ENCODE peak calls at places on chromosomes 2 and 18, in ten cellular contexts. F is astrocyte of the spinal cord, P is GM12865, B is GM23338, Y is mucosa of descending colon, S is AG10803, H is HepG2, O is right lobe of liver, R is MM.1S, J is Caco-2. K is an unnamed sample.
A peak's percentile ranks its signal among the peaks of the same experiment; 100 is the strongest.

GRCh38 chr2:147714582-147714981 is 130.2 kb upstream of the ACVR2A start:
- DNase-seq in F (no peak), P (no peak), B (no peak), Y (no peak), S (peak; percentile 29), H (no peak), O (no peak), R (no peak), J (no peak), K (no peak)

GRCh38 chr18:62662799-62663173 is 52.6 kb upstream of the PHLPP1 start:
- DNase-seq in F (no peak), P (no peak), B (no peak), Y (no peak), S (no peak), H (no peak), O (no peak), R (no peak), J (no peak), K (no peak)

GRCh38 chr18:31105733-31106132 is 3.5 kb upstream of the DSC2 start:
- DNase-seq in F (no peak), P (peak; percentile 15), B (no peak), Y (no peak), S (no peak), H (no peak), O (no peak), R (no peak), J (no peak), K (no peak)

GRCh38 chr2:158603205-158603604 is 146.5 kb downstream of the PKP4 start:
- DNase-seq in F (no peak), P (no peak), B (no peak), Y (no peak), S (no peak), H (no peak), O (no peak), R (no peak), J (no peak), K (no peak)

GRCh38 chr2:176763871-176764404 is 448.7 kb upstream of the HNRNPA3 start:
- DNase-seq in F (no peak), P (peak; percentile 60), B (peak; percentile 82), Y (no peak), S (no peak), H (no peak), O (no peak), R (no peak), J (no peak), K (no peak)

GRCh38 chr2:10264506-10265327 is 38.0 kb upstream of the HPCAL1 start:
- DNase-seq in F (no peak), P (no peak), B (no peak), Y (no peak), S (no peak), H (no peak), O (no peak), R (no peak), J (no peak), K (peak; percentile 9)

GRCh38 chr2:74010087-74010541 is 25.4 kb downstream of the TET3 start:
- DNase-seq in F (no peak), P (no peak), B (no peak), Y (peak; percentile 26), S (no peak), H (no peak), O (no peak), R (no peak), J (peak; percentile 25), K (peak; percentile 82)

GRCh38 chr18:49949991-49950395 is 136.7 kb upstream of the ACAA2 start:
- DNase-seq in F (no peak), P (no peak), B (no peak), Y (no peak), S (no peak), H (no peak), O (no peak), R (peak; percentile 27), J (no peak), K (no peak)

GRCh38 chr2:3805120-3805519 is 101.7 kb downstream of the DCDC2C start:
- DNase-seq in F (no peak), P (peak; percentile 12), B (peak; percentile 74), Y (no peak), S (no peak), H (peak; percentile 57), O (no peak), R (no peak), J (peak; percentile 58), K (no peak)

GRCh38 chr2:230904856-230905447 is 20.1 kb downstream of the GPR55 start:
- DNase-seq in F (no peak), P (no peak), B (no peak), Y (no peak), S (no peak), H (no peak), O (peak; percentile 29), R (no peak), J (no peak), K (no peak)

GRCh38 chr2:172859821-172860707 is 124.4 kb downstream of the RAPGEF4 start:
- DNase-seq in F (no peak), P (no peak), B (no peak), Y (no peak), S (no peak), H (no peak), O (no peak), R (no peak), J (no peak), K (no peak)

GRCh38 chr2:147913701-147914480 is 69.1 kb downstream of the ACVR2A start:
- DNase-seq in F (peak; percentile 28), P (peak; percentile 2), B (no peak), Y (no peak), S (peak; percentile 7), H (no peak), O (no peak), R (no peak), J (no peak), K (no peak)

GRCh38 chr18:28766027-28766426 is 589.1 kb upstream of the CDH2 start:
- DNase-seq in F (no peak), P (no peak), B (no peak), Y (no peak), S (no peak), H (no peak), O (no peak), R (no peak), J (no peak), K (no peak)

GRCh38 chr2:238862701-238863100 is 14.8 kb downstream of the TWIST2 start:
- DNase-seq in F (no peak), P (no peak), B (no peak), Y (no peak), S (no peak), H (no peak), O (no peak), R (no peak), J (no peak), K (no peak)

GRCh38 chr2:234950730-234951385 is 959 bp upstream of the SH3BP4 start:
- DNase-seq in F (peak; percentile 56), P (no peak), B (peak; percentile 60), Y (peak; percentile 36), S (peak; percentile 75), H (no peak), O (no peak), R (no peak), J (no peak), K (no peak)
- H3K4me3 ChIP-seq in F (peak overlapping the region; percentile 55), P (no peak overlapping the region), B (peak overlapping the region; percentile 90), Y (peak overlapping the region; percentile 30), S (peak overlapping the region; percentile 73), H (peak overlapping the region; percentile 60), O (peak overlapping the region; percentile 52), R (no peak overlapping the region), J (peak overlapping the region; percentile 57), K (peak overlapping the region; percentile 50)

GRCh38 chr2:130252880-130253645 is 54.8 kb upstream of the TUBA3E start:
- DNase-seq in F (no peak), P (no peak), B (peak; percentile 34), Y (peak; percentile 58), S (no peak), H (no peak), O (no peak), R (no peak), J (peak; percentile 64), K (no peak)
- H3K4me3 ChIP-seq in F (peak overlapping the region; percentile 10), P (no peak overlapping the region), B (no peak overlapping the region), Y (no peak overlapping the region), S (peak overlapping the region; percentile 17), H (no peak overlapping the region), O (no peak overlapping the region), R (no peak overlapping the region), J (peak overlapping the region; percentile 48), K (no peak overlapping the region)

GRCh38 chr2:71575966-71576365 is 122.6 kb downstream of the DYSF start:
- DNase-seq in F (no peak), P (no peak), B (no peak), Y (no peak), S (no peak), H (no peak), O (no peak), R (no peak), J (no peak), K (no peak)

GRCh38 chr2:71581015-71581414 is 127.7 kb downstream of the DYSF start:
- DNase-seq in F (no peak), P (no peak), B (no peak), Y (no peak), S (peak; percentile 69), H (no peak), O (no peak), R (no peak), J (no peak), K (no peak)

GRCh38 chr2:71577209-71577608 is 123.8 kb downstream of the DYSF start:
- DNase-seq in F (no peak), P (no peak), B (no peak), Y (no peak), S (no peak), H (no peak), O (no peak), R (no peak), J (no peak), K (no peak)

GRCh38 chr2:71576541-71576940 is 123.2 kb downstream of the DYSF start:
- DNase-seq in F (no peak), P (no peak), B (no peak), Y (no peak), S (no peak), H (no peak), O (no peak), R (no peak), J (no peak), K (no peak)

GRCh38 chr2:71578665-71579371 is 125.5 kb downstream of the DYSF start:
- DNase-seq in F (no peak), P (no peak), B (no peak), Y (no peak), S (peak; percentile 59), H (no peak), O (no peak), R (no peak), J (no peak), K (peak; percentile 40)
- H3K4me3 ChIP-seq in F (no peak overlapping the region), P (no peak overlapping the region), B (no peak overlapping the region), Y (no peak overlapping the region), S (peak overlapping the region; percentile 38), H (no peak overlapping the region), O (no peak overlapping the region), R (no peak overlapping the region), J (no peak overlapping the region), K (no peak overlapping the region)

DNA sequence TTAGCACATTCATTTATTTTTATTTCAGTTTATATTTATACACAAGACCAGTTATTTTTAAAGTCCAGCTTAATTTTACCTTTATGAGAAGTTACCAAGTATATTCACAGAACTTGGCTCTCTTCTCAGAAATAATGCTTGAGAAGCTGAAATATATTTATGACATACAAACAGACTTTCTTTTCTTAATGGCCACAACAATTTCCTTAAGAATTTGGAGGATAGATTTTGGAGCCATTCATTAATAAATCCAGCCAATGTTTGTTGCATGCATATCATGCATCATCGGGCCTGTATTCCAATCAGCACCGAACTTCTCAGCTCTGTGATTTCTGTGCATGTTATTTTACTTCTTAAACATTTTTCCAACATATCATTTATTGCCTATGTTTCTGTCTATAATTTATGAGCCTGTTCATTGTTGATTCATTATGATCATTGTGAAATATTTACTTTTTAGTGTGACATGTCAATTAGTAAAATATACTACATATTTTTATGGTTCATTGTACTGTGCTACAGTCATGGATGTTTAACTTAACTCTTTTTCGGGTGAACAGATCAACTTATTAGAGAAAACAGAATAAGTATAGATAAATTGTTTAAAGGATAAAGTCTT is 3.5 kb downstream of the GULP1 start:
- DNase-seq in F (no peak), P (no peak), B (no peak), Y (no peak), S (no peak), H (no peak), O (no peak), R (no peak), J (no peak), K (no peak)
- H3K4me3 ChIP-seq in F (no peak overlapping the region), P (no peak overlapping the region), B (peak overlapping the region; percentile 82), Y (no peak overlapping the region), S (no peak overlapping the region), H (no peak overlapping the region), O (no peak overlapping the region), R (no peak overlapping the region), J (no peak overlapping the region), K (no peak overlapping the region)